ENCODE peak calls at places on chromosomes 11 and 22, in eight cellular contexts. One of them, this sample, is unnamed.

GRCh38 chr11:132072044-132072879 is 701.8 kb downstream of the NTM start:
- DNase-seq in colonic mucosa: no peak
- DNase-seq in natural killer cell: no peak
- DNase-seq in heart right ventricle: no peak
- DNase-seq in lung: no peak
- DNase-seq in IMR-90: peak
- DNase-seq in nephron progenitor cell: no peak
- DNase-seq in AG09309: peak
- DNase-seq in this sample: no peak

GRCh38 chr11:35112846-35113105 is 26.2 kb upstream of the CD44 start:
- DNase-seq in colonic mucosa: no peak
- DNase-seq in natural killer cell: no peak
- DNase-seq in heart right ventricle: no peak
- DNase-seq in lung: no peak
- DNase-seq in IMR-90: no peak
- DNase-seq in nephron progenitor cell: no peak
- DNase-seq in AG09309: no peak
- DNase-seq in this sample: no peak

GRCh38 chr11:6357222-6357621 is 33.1 kb upstream of the SMPD1 start:
- DNase-seq in colonic mucosa: peak
- DNase-seq in natural killer cell: no peak
- DNase-seq in heart right ventricle: peak
- DNase-seq in lung: peak
- DNase-seq in IMR-90: peak
- DNase-seq in nephron progenitor cell: no peak
- DNase-seq in AG09309: peak
- DNase-seq in this sample: peak

GRCh38 chr11:617248-617911 is 1.6 kb upstream of the IRF7 start:
- DNase-seq in colonic mucosa: no peak
- DNase-seq in natural killer cell: no peak
- DNase-seq in heart right ventricle: no peak
- DNase-seq in lung: no peak
- DNase-seq in IMR-90: no peak
- DNase-seq in nephron progenitor cell: no peak
- DNase-seq in AG09309: no peak
- DNase-seq in this sample: no peak

GRCh38 chr22:20956258-20957117 is 10.6 kb upstream of the AIFM3 start:
- DNase-seq in colonic mucosa: peak
- DNase-seq in natural killer cell: no peak
- DNase-seq in heart right ventricle: no peak
- DNase-seq in lung: no peak
- DNase-seq in IMR-90: peak
- DNase-seq in nephron progenitor cell: no peak
- DNase-seq in AG09309: no peak
- DNase-seq in this sample: no peak

GRCh38 chr11:24820541-24820940 is 323.7 kb downstream of the LUZP2 start:
- DNase-seq in colonic mucosa: no peak
- DNase-seq in natural killer cell: no peak
- DNase-seq in heart right ventricle: no peak
- DNase-seq in lung: no peak
- DNase-seq in IMR-90: peak
- DNase-seq in nephron progenitor cell: no peak
- DNase-seq in AG09309: no peak
- DNase-seq in this sample: no peak

GRCh38 chr11:33724644-33725035 is 11.6 kb downstream of the CD59 start:
- DNase-seq in colonic mucosa: no peak
- DNase-seq in natural killer cell: no peak
- DNase-seq in heart right ventricle: no peak
- DNase-seq in lung: no peak
- DNase-seq in IMR-90: peak
- DNase-seq in nephron progenitor cell: no peak
- DNase-seq in AG09309: no peak
- DNase-seq in this sample: no peak

GRCh38 chr11:2892215-2893020 is 6.8 kb upstream of the CDKN1C start:
- DNase-seq in colonic mucosa: peak
- DNase-seq in natural killer cell: peak
- DNase-seq in heart right ventricle: peak
- DNase-seq in lung: peak
- DNase-seq in IMR-90: peak
- DNase-seq in nephron progenitor cell: peak
- DNase-seq in AG09309: no peak
- DNase-seq in this sample: no peak

GRCh38 chr11:47907499-47907898 is 59.3 kb upstream of the NUP160 start:
- DNase-seq in colonic mucosa: no peak
- DNase-seq in natural killer cell: no peak
- DNase-seq in heart right ventricle: no peak
- DNase-seq in lung: no peak
- DNase-seq in IMR-90: peak
- DNase-seq in nephron progenitor cell: no peak
- DNase-seq in AG09309: peak
- DNase-seq in this sample: no peak

GRCh38 chr11:6864436-6864835 is 1.6 kb downstream of the OR10A2 start:
- DNase-seq in colonic mucosa: no peak
- DNase-seq in natural killer cell: no peak
- DNase-seq in heart right ventricle: no peak
- DNase-seq in lung: no peak
- DNase-seq in IMR-90: peak
- DNase-seq in nephron progenitor cell: no peak
- DNase-seq in AG09309: no peak
- DNase-seq in this sample: no peak

GRCh38 chr11:59158206-59159068 is 13.5 kb upstream of the DTX4 start:
- DNase-seq in colonic mucosa: peak
- DNase-seq in natural killer cell: peak
- DNase-seq in heart right ventricle: peak
- DNase-seq in lung: peak
- DNase-seq in IMR-90: peak
- DNase-seq in nephron progenitor cell: peak
- DNase-seq in AG09309: peak
- DNase-seq in this sample: no peak

GRCh38 chr11:17354070-17354924 is 2.7 kb downstream of the NCR3LG1 start:
- DNase-seq in colonic mucosa: peak
- DNase-seq in natural killer cell: peak
- DNase-seq in heart right ventricle: peak
- DNase-seq in lung: peak
- DNase-seq in IMR-90: peak
- DNase-seq in nephron progenitor cell: peak
- DNase-seq in AG09309: no peak
- DNase-seq in this sample: peak

GRCh38 chr11:5280582-5281102 is 10.9 kb upstream of the HBE1 start:
- DNase-seq in colonic mucosa: peak
- DNase-seq in natural killer cell: no peak
- DNase-seq in heart right ventricle: peak
- DNase-seq in lung: peak
- DNase-seq in IMR-90: peak
- DNase-seq in nephron progenitor cell: peak
- DNase-seq in AG09309: peak
- DNase-seq in this sample: peak

GRCh38 chr11:119195680-119196079 is 10.4 kb downstream of the NHERF4 start:
- DNase-seq in colonic mucosa: peak
- DNase-seq in natural killer cell: no peak
- DNase-seq in heart right ventricle: no peak
- DNase-seq in lung: peak
- DNase-seq in IMR-90: peak
- DNase-seq in nephron progenitor cell: peak
- DNase-seq in AG09309: no peak
- DNase-seq in this sample: no peak

GRCh38 chr11:113876074-113876797 is 864 bp upstream of the USP28 start:
- DNase-seq in colonic mucosa: peak
- DNase-seq in natural killer cell: no peak
- DNase-seq in heart right ventricle: no peak
- DNase-seq in lung: no peak
- DNase-seq in IMR-90: no peak
- DNase-seq in nephron progenitor cell: no peak
- DNase-seq in AG09309: no peak
- DNase-seq in this sample: no peak

DNA sequence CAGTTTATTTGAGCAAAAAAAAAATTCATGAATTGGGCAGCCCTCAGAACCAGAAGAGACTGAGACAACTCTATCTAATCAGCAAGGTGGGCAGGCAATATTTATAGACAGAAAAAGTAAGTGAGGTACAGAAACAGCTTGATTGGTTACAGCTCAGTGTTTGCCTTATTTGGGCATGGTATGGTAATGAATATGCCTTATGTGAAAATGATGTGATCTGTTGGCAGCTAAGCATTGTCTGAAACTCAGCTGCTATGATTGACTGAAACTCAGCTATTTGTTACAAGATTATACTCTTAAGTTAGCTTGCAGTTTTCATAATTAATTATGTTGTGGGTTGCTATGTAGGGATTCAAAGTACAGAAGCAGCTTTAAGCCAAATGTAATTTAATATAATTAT is 127.6 kb downstream of the CNTN5 start:
- DNase-seq in colonic mucosa: no peak
- DNase-seq in natural killer cell: no peak
- DNase-seq in heart right ventricle: no peak
- DNase-seq in lung: no peak
- DNase-seq in IMR-90: no peak
- DNase-seq in nephron progenitor cell: no peak
- DNase-seq in AG09309: no peak
- DNase-seq in this sample: no peak
- TF ChIP-seq CTCF in colonic mucosa: no peak
- TF ChIP-seq CTCF in natural killer cell: no peak
- TF ChIP-seq CTCF in heart right ventricle: no peak
- TF ChIP-seq CTCF in lung: no peak
- TF ChIP-seq CTCF in IMR-90: no peak
- TF ChIP-seq CTCF in nephron progenitor cell: no peak
- TF ChIP-seq CTCF in AG09309: no peak
- TF ChIP-seq CTCF in this sample: no peak

GRCh38 chr11:20876738-20877137 is 207.4 kb downstream of the NELL1 start:
- DNase-seq in colonic mucosa: no peak
- DNase-seq in natural killer cell: no peak
- DNase-seq in heart right ventricle: no peak
- DNase-seq in lung: no peak
- DNase-seq in IMR-90: no peak
- DNase-seq in nephron progenitor cell: no peak
- DNase-seq in AG09309: no peak
- DNase-seq in this sample: no peak

GRCh38 chr11:20874358-20874757 is 205.0 kb downstream of the NELL1 start:
- DNase-seq in colonic mucosa: no peak
- DNase-seq in natural killer cell: no peak
- DNase-seq in heart right ventricle: no peak
- DNase-seq in lung: no peak
- DNase-seq in IMR-90: no peak
- DNase-seq in nephron progenitor cell: no peak
- DNase-seq in AG09309: no peak
- DNase-seq in this sample: no peak

DNA sequence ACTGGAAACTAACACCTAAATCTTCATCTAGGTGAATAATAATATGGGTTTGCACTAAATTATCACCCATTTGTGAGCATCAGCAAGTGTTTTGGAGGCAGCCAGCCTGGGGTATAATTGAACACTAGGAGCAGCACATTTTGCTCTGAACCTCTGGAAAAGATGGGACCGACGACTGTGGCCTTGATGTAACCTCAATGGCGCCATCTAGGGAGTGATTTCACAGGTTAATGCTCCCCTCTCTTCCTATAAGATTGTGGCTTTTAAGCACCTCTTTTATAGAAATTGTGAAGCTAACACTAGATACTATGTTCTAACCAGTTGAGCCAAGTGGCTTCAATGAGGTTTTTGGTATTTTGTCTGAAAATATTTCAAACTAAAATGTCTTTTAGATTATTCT is 203.7 kb downstream of the NELL1 start:
- DNase-seq in colonic mucosa: no peak
- DNase-seq in natural killer cell: no peak
- DNase-seq in heart right ventricle: no peak
- DNase-seq in lung: no peak
- DNase-seq in IMR-90: no peak
- DNase-seq in nephron progenitor cell: peak
- DNase-seq in AG09309: no peak
- DNase-seq in this sample: no peak
- TF ChIP-seq CTCF in colonic mucosa: no peak
- TF ChIP-seq CTCF in natural killer cell: no peak
- TF ChIP-seq CTCF in heart right ventricle: no peak
- TF ChIP-seq CTCF in lung: no peak
- TF ChIP-seq CTCF in IMR-90: no peak
- TF ChIP-seq CTCF in nephron progenitor cell: peak
- TF ChIP-seq CTCF in AG09309: no peak
- TF ChIP-seq CTCF in this sample: no peak

GRCh38 chr11:123235117-123235686 is 40.2 kb upstream of the CLMP start:
- DNase-seq in colonic mucosa: peak
- DNase-seq in natural killer cell: peak
- DNase-seq in heart right ventricle: peak
- DNase-seq in lung: peak
- DNase-seq in IMR-90: no peak
- DNase-seq in nephron progenitor cell: peak
- DNase-seq in AG09309: no peak
- DNase-seq in this sample: peak
- TF ChIP-seq CTCF in colonic mucosa: peak
- TF ChIP-seq CTCF in natural killer cell: peak
- TF ChIP-seq CTCF in heart right ventricle: peak
- TF ChIP-seq CTCF in lung: no peak
- TF ChIP-seq CTCF in IMR-90: peak
- TF ChIP-seq CTCF in nephron progenitor cell: peak
- TF ChIP-seq CTCF in AG09309: peak
- TF ChIP-seq CTCF in this sample: no peak

GRCh38 chr11:29022676-29023075 is 914.5 kb downstream of the METTL15 start:
- DNase-seq in colonic mucosa: no peak
- DNase-seq in natural killer cell: no peak
- DNase-seq in heart right ventricle: no peak
- DNase-seq in lung: no peak
- DNase-seq in IMR-90: no peak
- DNase-seq in nephron progenitor cell: no peak
- DNase-seq in AG09309: no peak
- DNase-seq in this sample: no peak

GRCh38 chr11:29019960-29020683 is 911.9 kb downstream of the METTL15 start:
- DNase-seq in colonic mucosa: no peak
- DNase-seq in natural killer cell: no peak
- DNase-seq in heart right ventricle: no peak
- DNase-seq in lung: no peak
- DNase-seq in IMR-90: peak
- DNase-seq in nephron progenitor cell: peak
- DNase-seq in AG09309: no peak
- DNase-seq in this sample: no peak

GRCh38 chr11:29024386-29024785 is 916.2 kb downstream of the METTL15 start:
- DNase-seq in colonic mucosa: no peak
- DNase-seq in natural killer cell: no peak
- DNase-seq in heart right ventricle: no peak
- DNase-seq in lung: no peak
- DNase-seq in IMR-90: peak
- DNase-seq in nephron progenitor cell: no peak
- DNase-seq in AG09309: no peak
- DNase-seq in this sample: no peak

GRCh38 chr11:29017941-29018340 is 909.8 kb downstream of the METTL15 start:
- DNase-seq in colonic mucosa: no peak
- DNase-seq in natural killer cell: no peak
- DNase-seq in heart right ventricle: no peak
- DNase-seq in lung: no peak
- DNase-seq in IMR-90: no peak
- DNase-seq in nephron progenitor cell: no peak
- DNase-seq in AG09309: no peak
- DNase-seq in this sample: no peak

DNA sequence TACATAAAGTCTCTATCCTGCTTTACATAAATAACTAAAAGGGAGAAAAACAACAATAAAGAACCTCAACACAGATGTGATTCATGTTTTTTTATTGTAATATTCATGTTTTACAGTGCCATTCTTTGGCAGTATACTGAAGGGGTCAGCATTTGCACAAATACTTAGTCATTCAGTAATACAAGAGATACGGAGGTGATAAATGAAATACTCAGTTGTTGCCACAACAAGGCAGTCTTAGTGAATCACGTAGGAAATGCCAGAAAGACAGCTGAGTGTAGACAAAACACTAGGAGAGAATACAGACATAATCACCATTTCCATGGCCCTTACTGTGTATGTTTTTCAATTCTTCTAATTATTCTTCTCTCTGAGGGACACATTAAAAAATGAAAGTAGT is 910.4 kb downstream of the METTL15 start:
- DNase-seq in colonic mucosa: no peak
- DNase-seq in natural killer cell: no peak
- DNase-seq in heart right ventricle: no peak
- DNase-seq in lung: no peak
- DNase-seq in IMR-90: peak
- DNase-seq in nephron progenitor cell: no peak
- DNase-seq in AG09309: peak
- DNase-seq in this sample: no peak
- TF ChIP-seq CTCF in colonic mucosa: no peak
- TF ChIP-seq CTCF in natural killer cell: no peak
- TF ChIP-seq CTCF in heart right ventricle: no peak
- TF ChIP-seq CTCF in lung: no peak
- TF ChIP-seq CTCF in IMR-90: peak
- TF ChIP-seq CTCF in nephron progenitor cell: no peak
- TF ChIP-seq CTCF in AG09309: no peak
- TF ChIP-seq CTCF in this sample: no peak

This sample was measured in omental fat pad.